ENCODE peak calls at places on chromosomes 2 and 18, in seven cellular contexts. W is sigmoid colon, L is uterus, Q is right lobe of liver, X is GM12892, A is adrenal gland, K is HCT116. Y is an unnamed sample.
A peak's percentile ranks its signal among the peaks of the same experiment; 100 is the strongest.

GRCh38 chr18:36274296-36274695 is 23.2 kb upstream of the FHOD3 start:
- DNase-seq in W (no peak), L (no peak), Q (no peak), X (no peak), A (no peak), K (no peak), Y (no peak)

GRCh38 chr18:22470511-22471181 is 52.9 kb upstream of the CTAGE1 start:
- DNase-seq in W (no peak), L (no peak), Q (no peak), X (no peak), A (no peak), K (no peak), Y (no peak)

GRCh38 chr2:228474466-228474865 is 293.0 kb upstream of the SPHKAP start:
- DNase-seq in W (no peak), L (no peak), Q (no peak), X (no peak), A (no peak), K (no peak), Y (no peak)

GRCh38 chr2:20065885-20066602 is 14.6 kb upstream of the LAPTM4A start:
- DNase-seq in W (peak; percentile 94), L (no peak), Q (peak; percentile 47), X (no peak), A (peak; percentile 92), K (no peak), Y (peak; percentile 48)

GRCh38 chr2:134582547-134582899 is 136.3 kb downstream of the TMEM163 start:
- DNase-seq in W (no peak), L (no peak), Q (no peak), X (no peak), A (no peak), K (no peak), Y (no peak)

GRCh38 chr2:10514743-10515142 is 66.6 kb upstream of the ODC1 start:
- DNase-seq in W (no peak), L (no peak), Q (no peak), X (no peak), A (no peak), K (no peak), Y (no peak)

GRCh38 chr2:76445880-76446279 is 735.2 kb upstream of the GCFC2 start:
- DNase-seq in W (no peak), L (no peak), Q (no peak), X (no peak), A (no peak), K (no peak), Y (no peak)

GRCh38 chr2:235467586-235467985 is 26.3 kb upstream of the AGAP1 start:
- DNase-seq in W (no peak), L (no peak), Q (no peak), X (no peak), A (no peak), K (no peak), Y (no peak)

GRCh38 chr2:172102858-172103359 is at the start of gene DLX2:
- DNase-seq in W (peak; percentile 82), L (peak; percentile 40), Q (peak; percentile 81), X (peak; percentile 74), A (peak; percentile 76), K (peak; percentile 85), Y (peak; percentile 89)

GRCh38 chr2:122703676-122704075 is 948.2 kb downstream of the TSN start:
- DNase-seq in W (no peak), L (no peak), Q (no peak), X (no peak), A (no peak), K (no peak), Y (no peak)

GRCh38 chr18:48803951-48804855 is 146.6 kb downstream of the SMAD7 start:
- DNase-seq in W (peak; percentile 26), L (peak; percentile 11), Q (no peak), X (no peak), A (no peak), K (no peak), Y (no peak)

GRCh38 chr2:12131975-12132374 is 385.5 kb downstream of the LPIN1 start:
- DNase-seq in W (no peak), L (no peak), Q (no peak), X (no peak), A (no peak), K (no peak), Y (no peak)

GRCh38 chr2:72137498-72138010 is 10.1 kb downstream of the CYP26B1 start:
- DNase-seq in W (peak; percentile 70), L (peak; percentile 30), Q (peak; percentile 68), X (peak; percentile 87), A (peak; percentile 68), K (no peak), Y (peak; percentile 43)

GRCh38 chr2:127658146-127658545 is 12.2 kb downstream of the GPR17 start:
- DNase-seq in W (no peak), L (no peak), Q (no peak), X (no peak), A (no peak), K (no peak), Y (no peak)

GRCh38 chr2:206783718-206784117 is 18.3 kb downstream of the FASTKD2 start:
- DNase-seq in W (no peak), L (no peak), Q (no peak), X (no peak), A (no peak), K (no peak), Y (no peak)

GRCh38 chr18:10286580-10287150 is 167.8 kb upstream of the APCDD1 start:
- DNase-seq in W (no peak), L (no peak), Q (no peak), X (no peak), A (no peak), K (no peak), Y (no peak)

GRCh38 chr2:199452991-199453379 is 4.8 kb downstream of the SATB2 start:
- DNase-seq in W (no peak), L (no peak), Q (no peak), X (no peak), A (no peak), K (no peak), Y (no peak)

GRCh38 chr2:216635701-216636541 is 2.7 kb downstream of the IGFBP2 start:
- DNase-seq in W (no peak), L (no peak), Q (no peak), X (no peak), A (no peak), K (no peak), Y (no peak)

GRCh38 chr18:35247412-35248249 is 6.8 kb downstream of the ZNF397 start:
- DNase-seq in W (no peak), L (no peak), Q (no peak), X (no peak), A (no peak), K (no peak), Y (no peak)

GRCh38 chr2:217372794-217373193 is 512.9 kb upstream of the TNP1 start:
- DNase-seq in W (no peak), L (no peak), Q (no peak), X (no peak), A (no peak), K (no peak), Y (no peak)

DNA sequence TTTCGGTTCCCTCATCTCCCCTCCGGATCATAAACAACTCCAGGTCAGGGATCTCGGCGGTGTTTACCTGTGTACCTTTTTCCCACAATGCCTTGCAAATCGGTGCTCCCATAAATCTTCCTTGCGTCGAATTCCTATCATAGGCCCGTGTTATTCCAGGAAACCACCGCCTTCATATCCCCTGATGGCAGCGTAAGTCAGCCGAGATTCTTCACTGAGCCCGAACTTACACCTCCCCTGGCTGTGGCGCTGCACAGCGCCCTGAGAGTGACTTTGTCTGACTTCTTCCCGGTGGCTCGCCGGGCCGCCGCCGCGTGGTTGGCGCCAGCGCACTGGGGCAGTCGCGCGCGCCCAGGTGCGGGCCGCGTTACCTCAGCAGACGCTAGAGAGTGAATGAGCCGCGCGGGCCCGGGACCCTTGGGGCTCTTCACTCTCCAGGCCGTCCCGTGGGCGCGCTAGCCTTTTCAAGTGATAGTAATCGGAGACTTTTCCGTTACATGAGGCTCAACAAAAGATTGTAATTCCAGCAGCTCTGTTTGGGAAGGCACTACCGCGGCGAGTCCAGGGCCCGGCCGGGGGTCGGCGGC is 101.6 kb downstream of the SPTBN1 start:
- DNase-seq in W (peak; percentile 73), L (peak; percentile 45), Q (peak; percentile 79), X (no peak), A (peak; percentile 69), K (peak; percentile 81), Y (peak; percentile 45)
- TF ChIP-seq POLR2A in W (no peak), L (no peak), Q (no peak), X (peak; percentile 25), A (no peak), K (peak; percentile 55), Y (no peak)

GRCh38 chr2:119759451-119760236 is at the start of gene PTPN4:
- DNase-seq in W (peak; percentile 98), L (peak; percentile 96), Q (peak; percentile 97), X (peak; percentile 88), A (peak; percentile 97), K (peak; percentile 96), Y (peak; percentile 99)
- TF ChIP-seq POLR2A in W (peak; percentile 60), L (peak; percentile 78), Q (peak; percentile 89), X (peak; percentile 85), A (peak; percentile 74), K (peak; percentile 72), Y (peak; percentile 97)

DNA sequence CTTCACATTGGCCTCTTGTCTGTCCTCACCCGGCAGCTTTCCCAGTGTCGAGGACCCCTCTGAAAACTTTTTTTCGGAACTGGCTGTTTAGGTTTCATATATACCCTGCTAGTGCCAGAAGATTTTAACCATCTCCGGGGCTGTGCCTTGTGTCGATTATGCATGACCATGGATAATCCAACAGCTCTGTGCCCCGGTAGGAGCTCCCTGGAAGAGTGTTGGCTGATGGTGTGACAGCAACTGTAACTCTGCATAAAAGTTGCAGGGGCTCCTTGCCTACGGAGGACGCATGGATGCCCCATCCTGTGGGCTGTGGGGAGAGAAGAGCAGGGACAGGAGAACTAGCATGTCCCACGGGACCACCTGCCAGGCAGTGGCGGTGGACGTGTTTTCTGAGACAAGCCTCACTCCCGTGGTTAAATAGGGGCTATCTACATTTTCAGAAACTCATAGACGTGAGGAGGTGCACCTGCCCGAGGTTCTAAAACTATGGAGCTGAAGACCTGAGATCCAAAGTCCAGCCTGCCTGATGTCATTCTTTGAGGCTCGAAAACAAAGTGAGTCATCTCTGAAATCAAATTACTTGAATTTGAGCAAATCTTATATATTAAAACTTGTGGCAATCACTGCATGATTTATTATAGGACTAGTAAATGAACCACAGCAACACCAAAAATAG is 437.2 kb upstream of the HS6ST1 start:
- DNase-seq in W (no peak), L (no peak), Q (no peak), X (no peak), A (no peak), K (no peak), Y (no peak)
- TF ChIP-seq POLR2A in W (no peak), L (no peak), Q (no peak), X (no peak), A (no peak), K (no peak), Y (no peak)

DNA sequence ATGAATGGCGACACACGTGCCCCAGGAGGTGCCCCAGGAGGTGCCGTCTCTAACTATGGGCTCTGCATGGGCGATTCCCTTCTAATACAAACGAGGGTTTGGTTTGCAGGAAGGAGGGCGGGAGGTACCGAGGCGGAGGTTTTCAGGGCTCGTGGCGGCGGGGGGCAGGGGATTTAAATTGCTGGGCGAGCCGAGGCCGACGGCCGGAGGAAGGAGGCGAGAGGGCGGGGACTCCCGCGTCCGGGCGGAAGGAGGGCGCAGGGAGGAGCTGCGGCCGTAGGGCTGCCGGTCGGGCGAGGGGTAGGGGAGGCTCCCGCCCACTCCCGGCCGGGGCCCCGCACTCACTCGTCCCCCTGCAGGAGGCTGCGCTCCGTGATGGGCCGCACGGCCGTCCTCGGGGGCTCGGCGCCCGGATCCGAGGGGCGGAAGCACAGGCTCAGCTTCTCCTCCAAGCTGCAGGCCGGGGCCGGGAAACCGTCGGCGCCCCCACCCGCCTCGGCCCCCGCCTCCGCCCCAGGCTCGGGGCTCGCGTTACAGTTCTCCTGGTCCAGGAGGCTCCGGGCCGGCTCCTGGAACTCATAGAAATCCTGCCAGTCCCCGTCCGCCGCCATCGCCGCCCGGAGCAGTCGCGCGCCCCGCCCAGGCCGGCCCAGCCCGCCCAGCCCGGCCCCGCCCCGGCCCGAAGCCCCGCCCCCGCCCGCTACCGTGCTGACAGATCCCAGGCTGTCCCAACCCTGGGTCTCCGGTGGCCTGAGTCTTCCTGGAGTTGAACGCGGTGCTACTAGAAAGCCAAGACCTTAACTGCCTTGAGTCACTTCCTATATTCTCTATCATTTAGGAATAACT is at the start of gene FEZ2:
- DNase-seq in W (peak; percentile 84), L (peak; percentile 75), Q (peak; percentile 85), X (peak; percentile 80), A (peak; percentile 82), K (peak; percentile 33), Y (peak; percentile 73)
- TF ChIP-seq POLR2A in W (no peak), L (no peak), Q (peak; percentile 41), X (peak; percentile 78), A (no peak), K (peak; percentile 32), Y (no peak)